ENCODE peak calls at places on chromosomes 16 and 17, in four cellular contexts. F is colonic mucosa, I is stomach, B is IMR-90. G is an unnamed sample.

GRCh38 chr16:49437344-49437743 is 63.7 kb downstream of the C16orf78 start:
- DNase-seq in F (no peak), I (no peak), B (no peak), G (no peak)

GRCh38 chr17:57548421-57549385 is 196.4 kb downstream of the CCDC182 start:
- DNase-seq in F (no peak), I (no peak), B (no peak), G (no peak)

GRCh38 chr16:82936941-82937551 is 310.3 kb downstream of the CDH13 start:
- DNase-seq in F (no peak), I (no peak), B (peak; percentile 87), G (no peak)

GRCh38 chr16:56984639-56985038 is 4.7 kb upstream of the NLRC5 start:
- DNase-seq in F (no peak), I (no peak), B (no peak), G (no peak)

GRCh38 chr16:53043462-53043861 is 9.2 kb downstream of the CHD9NB start:
- DNase-seq in F (peak; percentile 57), I (no peak), B (no peak), G (no peak)

GRCh38 chr17:19263621-19264010 is 26.4 kb downstream of the EPN2 start:
- DNase-seq in F (no peak), I (no peak), B (peak; percentile 76), G (no peak)

GRCh38 chr17:27810211-27810901 is 10.0 kb upstream of the NOS2 start:
- DNase-seq in F (no peak), I (no peak), B (no peak), G (no peak)

GRCh38 chr16:73071131-73071940 is 23.4 kb upstream of the ZFHX3 start:
- DNase-seq in F (peak; percentile 55), I (peak; percentile 59), B (no peak), G (peak; percentile 87)

GRCh38 chr17:32383926-32384434 is 34.0 kb downstream of the ZNF207 start:
- DNase-seq in F (no peak), I (no peak), B (no peak), G (no peak)

GRCh38 chr16:28092721-28093382 is 29.3 kb upstream of the GSG1L start:
- DNase-seq in F (no peak), I (no peak), B (no peak), G (no peak)

GRCh38 chr17:8894673-8895578 is 27.5 kb upstream of the PIK3R6 start:
- DNase-seq in F (peak; percentile 59), I (peak; percentile 70), B (peak; percentile 59), G (no peak)

GRCh38 chr16:89363621-89364393 is 126.6 kb downstream of the ANKRD11 start:
- DNase-seq in F (no peak), I (peak; percentile 56), B (peak; percentile 86), G (no peak)

GRCh38 chr16:85615014-85615851 is 2.1 kb downstream of the GSE1 start:
- DNase-seq in F (peak; percentile 90), I (peak; percentile 91), B (no peak), G (peak; percentile 71)

GRCh38 chr17:40349477-40350409 is 14.8 kb downstream of the GJD3 start:
- DNase-seq in F (peak; percentile 50), I (peak; percentile 63), B (peak; percentile 38), G (no peak)

GRCh38 chr17:48194097-48194550 is 86.6 kb downstream of the SNX11 start:
- DNase-seq in F (no peak), I (no peak), B (peak; percentile 47), G (no peak)

GRCh38 chr16:8236816-8237215 is 353.5 kb downstream of the TMEM114 start:
- DNase-seq in F (no peak), I (no peak), B (no peak), G (no peak)

GRCh38 chr16:29947897-29948296 is 14.0 kb upstream of the TMEM219 start:
- DNase-seq in F (no peak), I (no peak), B (no peak), G (no peak)

DNA sequence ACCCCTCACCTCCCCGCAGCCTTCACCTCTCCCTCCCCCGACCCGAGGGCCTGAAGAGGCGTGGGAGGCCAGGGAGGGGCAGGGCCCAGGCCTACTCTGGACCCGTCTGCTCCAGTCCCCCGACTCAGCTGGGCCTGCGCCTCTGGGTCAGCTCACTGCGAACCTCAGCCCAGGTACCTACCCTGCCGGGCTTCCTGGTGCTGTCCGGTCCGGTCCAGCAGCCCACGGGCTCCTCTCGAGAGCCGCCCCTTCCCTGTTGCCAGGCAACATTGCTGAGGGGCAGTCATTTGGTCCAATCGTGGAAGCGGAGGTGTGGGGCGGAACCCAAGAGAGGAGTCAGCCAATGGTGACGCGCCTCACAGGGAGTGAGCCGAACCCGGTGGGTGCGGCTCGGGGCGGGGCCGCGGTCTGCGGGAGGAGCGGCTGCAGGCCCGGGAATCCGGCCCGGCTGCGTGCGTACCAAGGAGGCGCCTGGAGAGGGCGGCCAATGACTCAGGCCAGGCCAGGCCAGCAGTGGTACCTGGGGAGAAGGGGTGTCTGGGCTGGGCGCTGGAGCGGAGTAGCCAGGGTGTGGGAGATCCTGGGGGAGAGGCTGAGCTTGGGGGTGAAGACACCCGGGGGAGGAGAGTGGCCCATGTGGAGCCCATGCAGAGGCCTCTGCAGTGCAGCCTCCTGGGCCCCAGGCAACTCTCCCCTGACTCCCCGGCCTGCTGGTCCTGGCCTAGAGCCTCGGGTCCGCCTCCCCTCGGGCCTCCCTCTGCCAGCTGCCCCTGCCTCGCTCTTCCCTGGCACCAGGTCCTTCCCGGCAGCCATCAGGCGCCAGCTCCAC is at the start of gene MEAK7:
- DNase-seq in F (peak; percentile 100), I (peak; percentile 99), B (peak; percentile 98), G (peak; percentile 99)
- TF ChIP-seq CTCF in F (no peak), I (no peak), B (peak; percentile 10), G (no peak)

GRCh38 chr16:4309833-4310266 is 6.0 kb upstream of the GLIS2 start:
- DNase-seq in F (peak; percentile 62), I (peak; percentile 82), B (peak; percentile 93), G (peak; percentile 84)

GRCh38 chr16:4303973-4304372 is 11.9 kb upstream of the GLIS2 start:
- DNase-seq in F (no peak), I (no peak), B (no peak), G (no peak)

GRCh38 chr16:4307215-4308037 is 8.4 kb upstream of the GLIS2 start:
- DNase-seq in F (peak; percentile 91), I (peak; percentile 96), B (peak; percentile 94), G (peak; percentile 94)

GRCh38 chr16:4309102-4309832 is 6.6 kb upstream of the GLIS2 start:
- DNase-seq in F (no peak), I (no peak), B (no peak), G (no peak)

DNA sequence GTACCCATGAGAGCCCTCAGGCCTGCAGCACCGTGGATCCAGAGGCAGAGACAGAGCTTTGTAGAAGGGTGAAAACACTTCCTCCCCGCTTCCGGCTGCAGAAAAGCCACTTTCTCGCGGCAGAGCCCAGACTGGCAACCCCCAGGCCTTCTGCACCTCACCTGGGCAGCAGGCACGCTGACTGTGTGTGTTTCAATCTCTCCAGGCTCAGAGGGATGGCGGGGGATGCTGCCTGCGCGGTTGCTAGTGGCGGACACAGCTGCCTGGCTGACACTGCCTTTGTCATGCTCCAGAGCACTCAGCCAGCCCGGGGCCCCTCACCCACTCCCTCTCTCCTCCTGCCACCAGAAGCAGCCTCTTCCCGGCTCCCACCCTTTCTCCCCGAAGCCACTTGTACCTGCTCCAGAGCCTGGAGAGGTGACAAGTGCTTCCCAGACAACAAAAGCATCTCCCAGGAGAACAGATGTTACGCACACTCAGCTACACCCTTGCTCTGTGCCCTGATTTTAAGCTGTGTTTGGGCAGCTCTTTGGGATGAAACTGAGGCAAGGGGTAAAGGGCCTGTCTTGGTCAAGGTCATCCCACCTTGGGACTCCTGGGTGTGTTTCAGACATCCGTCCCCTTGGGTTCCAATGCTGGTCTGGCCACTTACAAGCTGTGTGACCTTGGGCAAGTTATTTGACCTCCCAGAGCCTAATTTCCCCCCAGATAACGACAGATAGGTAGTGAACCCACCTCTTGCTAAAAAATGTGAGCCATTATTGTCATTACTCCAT is 9.2 kb upstream of the GLIS2 start:
- DNase-seq in F (peak; percentile 18), I (no peak), B (no peak), G (no peak)
- H3K4me1 ChIP-seq in F (no peaks in the 10 kb centered on the region), I (peaks cover 19% of the 10 kb centered on the region), B (peaks cover 7% of the 10 kb centered on the region), G (no peaks in the 10 kb centered on the region)

DNA sequence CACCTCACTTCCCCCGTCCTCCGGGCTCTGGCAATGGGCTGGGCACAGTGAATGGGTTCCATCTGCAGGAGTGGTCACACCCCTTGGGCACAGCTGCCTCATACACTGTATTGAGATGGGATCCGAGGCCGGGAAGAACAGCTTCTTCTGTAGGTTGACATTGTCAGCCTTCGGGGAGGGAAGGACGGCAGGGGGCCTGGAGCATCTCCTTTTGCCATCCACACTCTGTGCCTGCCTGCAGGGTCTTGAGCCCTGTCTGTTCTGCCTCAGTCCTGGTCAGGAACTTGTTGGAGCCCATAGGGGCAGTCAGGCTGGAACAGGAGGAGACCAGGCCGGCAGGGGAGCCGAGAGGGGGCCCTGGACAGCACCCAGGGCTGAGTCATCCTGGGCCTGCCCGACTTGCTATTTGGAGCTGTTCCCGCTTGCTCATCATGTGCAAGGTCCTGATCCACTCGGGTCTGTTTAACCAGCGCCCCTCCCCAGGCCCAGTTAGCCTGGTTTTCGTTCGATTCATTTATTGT is 286.8 kb downstream of the SEC14L1 start:
- DNase-seq in F (no peak), I (no peak), B (peak; percentile 89), G (no peak)
- TF ChIP-seq CTCF in F (no peak), I (no peak), B (no peak), G (no peak)

GRCh38 chr17:75088465-75088895 is 726 bp downstream of the SLC16A5 start:
- DNase-seq in F (no peak), I (no peak), B (no peak), G (no peak)

GRCh38 chr17:75090871-75091854 is 3.4 kb downstream of the SLC16A5 start:
- DNase-seq in F (peak; percentile 87), I (peak; percentile 57), B (no peak), G (no peak)

GRCh38 chr17:75087558-75088453 is at the start of gene SLC16A5:
- DNase-seq in F (peak; percentile 94), I (peak; percentile 85), B (peak; percentile 55), G (peak; percentile 80)

GRCh38 chr17:75087182-75087557 is 584 bp upstream of the SLC16A5 start:
- DNase-seq in F (no peak), I (no peak), B (no peak), G (no peak)

DNA sequence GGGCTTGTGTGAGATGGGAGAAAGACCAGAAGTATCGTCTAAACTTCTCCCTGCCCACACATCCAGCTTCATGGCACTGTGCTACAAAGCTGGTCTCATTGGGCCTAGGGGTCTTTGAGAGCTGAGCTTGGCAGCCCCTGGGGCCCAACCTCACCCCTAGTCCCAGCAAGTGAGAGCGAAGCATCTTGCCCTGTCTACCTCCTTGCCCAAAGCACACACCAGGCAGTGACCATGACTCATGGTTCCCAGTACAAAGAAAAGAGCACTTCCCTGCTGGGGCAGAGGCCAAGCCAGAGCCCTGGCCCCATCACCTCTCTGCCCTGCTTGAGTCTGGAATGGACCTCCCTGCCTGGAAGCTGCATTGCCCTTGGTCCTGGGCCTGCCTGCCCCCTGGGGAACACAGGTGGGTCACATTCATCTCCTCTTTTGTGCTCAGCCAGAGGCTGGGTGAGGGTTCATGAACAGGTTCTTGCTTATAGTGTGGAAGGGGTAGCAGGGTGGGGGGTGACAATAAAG is 1.2 kb downstream of the SLC16A5 start:
- DNase-seq in F (peak; percentile 63), I (peak; percentile 60), B (no peak), G (no peak)
- H3K4me1 ChIP-seq in F (peaks cover 27% of the 10 kb centered on the region), I (peaks cover 68% of the 10 kb centered on the region), B (peaks cover 27% of the 10 kb centered on the region), G (no peaks in the 10 kb centered on the region)

DNA sequence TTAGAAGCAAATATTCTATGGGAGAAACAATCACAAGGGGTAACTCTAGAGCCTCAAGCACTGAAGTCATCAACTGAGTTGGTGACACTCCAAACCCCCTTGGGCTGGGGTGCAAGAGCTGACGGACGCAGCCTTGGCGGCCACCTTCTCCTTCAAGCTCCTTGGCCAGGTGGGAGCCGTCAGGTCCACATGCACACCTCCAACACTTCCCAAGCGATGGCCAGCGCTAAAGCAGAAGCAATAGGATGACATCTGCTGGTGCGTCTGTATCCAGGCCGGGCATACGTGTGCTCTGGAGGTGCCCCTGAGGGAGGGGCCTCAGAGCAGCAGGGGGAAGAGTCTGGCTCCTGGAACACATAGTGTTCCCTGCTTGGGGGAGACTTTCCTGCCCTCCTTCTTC is 12.2 kb upstream of the FOXJ1 start:
- DNase-seq in F (no peak), I (no peak), B (no peak), G (no peak)
- TF ChIP-seq CTCF in F (no peak), I (no peak), B (no peak), G (no peak)

GRCh38 chr17:42436401-42436800 is 13.3 kb upstream of the CAVIN1 start:
- DNase-seq in F (no peak), I (no peak), B (peak; percentile 99), G (no peak)
- H3K4me1 ChIP-seq in F (no peaks in the 10 kb centered on the region), I (no peaks in the 10 kb centered on the region), B (no peaks in the 10 kb centered on the region), G (no peaks in the 10 kb centered on the region)